ENCODE peak calls at places on chromosomes 7 and 10, in ten cellular contexts. One of them, this sample, is unnamed.

GRCh38 chr10:118922226-118922625 is 107.3 kb upstream of the NANOS1 start:
- DNase-seq in right cardiac atrium: no peak
- DNase-seq in A549: no peak
- DNase-seq in ovary: no peak
- DNase-seq in stomach: no peak
- DNase-seq in CD8-positive, alpha-beta memory T cell: no peak
- DNase-seq in body of pancreas: no peak
- DNase-seq in fibroblast of lung: peak; percentile 5
- DNase-seq in psoas muscle: no peak
- DNase-seq in CD8-positive, alpha-beta T cell: no peak
- DNase-seq in this sample: peak; percentile 33

GRCh38 chr10:120586471-120586872 is 129.4 kb downstream of the PLPP4 start:
- DNase-seq in right cardiac atrium: no peak
- DNase-seq in A549: no peak
- DNase-seq in ovary: no peak
- DNase-seq in stomach: no peak
- DNase-seq in CD8-positive, alpha-beta memory T cell: no peak
- DNase-seq in body of pancreas: no peak
- DNase-seq in fibroblast of lung: peak; percentile 90
- DNase-seq in psoas muscle: no peak
- DNase-seq in CD8-positive, alpha-beta T cell: no peak
- DNase-seq in this sample: no peak

GRCh38 chr10:3754727-3755439 is 30.1 kb downstream of the KLF6 start:
- DNase-seq in right cardiac atrium: no peak
- DNase-seq in A549: peak; percentile 84
- DNase-seq in ovary: no peak
- DNase-seq in stomach: no peak
- DNase-seq in CD8-positive, alpha-beta memory T cell: no peak
- DNase-seq in body of pancreas: no peak
- DNase-seq in fibroblast of lung: peak; percentile 98
- DNase-seq in psoas muscle: no peak
- DNase-seq in CD8-positive, alpha-beta T cell: no peak
- DNase-seq in this sample: no peak

GRCh38 chr7:98229991-98230745 is 18.9 kb downstream of the BHLHA15 start:
- DNase-seq in right cardiac atrium: peak; percentile 50
- DNase-seq in A549: no peak
- DNase-seq in ovary: no peak
- DNase-seq in stomach: no peak
- DNase-seq in CD8-positive, alpha-beta memory T cell: no peak
- DNase-seq in body of pancreas: no peak
- DNase-seq in fibroblast of lung: no peak
- DNase-seq in psoas muscle: peak; percentile 43
- DNase-seq in CD8-positive, alpha-beta T cell: no peak
- DNase-seq in this sample: no peak

GRCh38 chr10:27564381-27564780 is 60.3 kb downstream of the RAB18 start:
- DNase-seq in right cardiac atrium: no peak
- DNase-seq in A549: no peak
- DNase-seq in ovary: no peak
- DNase-seq in stomach: no peak
- DNase-seq in CD8-positive, alpha-beta memory T cell: no peak
- DNase-seq in body of pancreas: no peak
- DNase-seq in fibroblast of lung: no peak
- DNase-seq in psoas muscle: no peak
- DNase-seq in CD8-positive, alpha-beta T cell: no peak
- DNase-seq in this sample: no peak

GRCh38 chr10:77925410-77925794 is 1.2 kb downstream of the DLG5 start:
- DNase-seq in right cardiac atrium: no peak
- DNase-seq in A549: peak; percentile 40
- DNase-seq in ovary: peak; percentile 59
- DNase-seq in stomach: no peak
- DNase-seq in CD8-positive, alpha-beta memory T cell: no peak
- DNase-seq in body of pancreas: peak; percentile 41
- DNase-seq in fibroblast of lung: peak; percentile 45
- DNase-seq in psoas muscle: no peak
- DNase-seq in CD8-positive, alpha-beta T cell: no peak
- DNase-seq in this sample: no peak

GRCh38 chr7:137820156-137820555 is 26.6 kb downstream of the DGKI start:
- DNase-seq in right cardiac atrium: no peak
- DNase-seq in A549: no peak
- DNase-seq in ovary: no peak
- DNase-seq in stomach: no peak
- DNase-seq in CD8-positive, alpha-beta memory T cell: no peak
- DNase-seq in body of pancreas: no peak
- DNase-seq in fibroblast of lung: peak; percentile 60
- DNase-seq in psoas muscle: no peak
- DNase-seq in CD8-positive, alpha-beta T cell: no peak
- DNase-seq in this sample: no peak

GRCh38 chr7:119132439-119132838 is 907.9 kb downstream of the ANKRD7 start:
- DNase-seq in right cardiac atrium: no peak
- DNase-seq in A549: no peak
- DNase-seq in ovary: no peak
- DNase-seq in stomach: no peak
- DNase-seq in CD8-positive, alpha-beta memory T cell: no peak
- DNase-seq in body of pancreas: no peak
- DNase-seq in fibroblast of lung: no peak
- DNase-seq in psoas muscle: no peak
- DNase-seq in CD8-positive, alpha-beta T cell: no peak
- DNase-seq in this sample: no peak

DNA sequence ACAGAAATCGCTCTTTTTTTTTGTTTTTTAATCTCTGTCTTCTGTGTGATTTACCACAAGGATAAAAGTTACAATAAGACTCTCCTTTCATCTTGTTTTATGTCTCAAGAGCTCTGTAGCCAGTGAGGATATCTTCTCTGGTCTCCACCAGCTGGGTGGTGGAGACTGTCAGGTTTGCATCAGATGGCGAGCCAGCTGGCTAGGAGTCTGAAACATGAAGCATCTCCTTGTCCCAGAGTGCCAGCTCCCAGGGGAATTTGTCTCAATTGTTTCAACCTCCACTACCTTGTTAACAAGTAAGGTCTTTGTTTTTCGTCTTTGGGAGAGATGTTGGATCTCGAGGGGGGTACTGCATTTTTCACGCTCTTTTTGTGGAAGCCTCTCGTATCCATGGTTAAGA is 47.3 kb downstream of the FRMPD2 start:
- DNase-seq in right cardiac atrium: no peak
- DNase-seq in A549: no peak
- DNase-seq in ovary: no peak
- DNase-seq in stomach: no peak
- DNase-seq in CD8-positive, alpha-beta memory T cell: no peak
- DNase-seq in body of pancreas: no peak
- DNase-seq in fibroblast of lung: no peak
- DNase-seq in psoas muscle: no peak
- DNase-seq in CD8-positive, alpha-beta T cell: no peak
- DNase-seq in this sample: no peak
- H3K9me3 ChIP-seq in right cardiac atrium: no peaks in the 10 kb centered on the region
- H3K9me3 ChIP-seq in A549: no peaks in the 10 kb centered on the region
- H3K9me3 ChIP-seq in ovary: no peaks in the 10 kb centered on the region
- H3K9me3 ChIP-seq in stomach: no peaks in the 10 kb centered on the region
- H3K9me3 ChIP-seq in CD8-positive, alpha-beta memory T cell: no peaks in the 10 kb centered on the region
- H3K9me3 ChIP-seq in body of pancreas: no peaks in the 10 kb centered on the region
- H3K9me3 ChIP-seq in fibroblast of lung: no peaks in the 10 kb centered on the region
- H3K9me3 ChIP-seq in psoas muscle: no peaks in the 10 kb centered on the region
- H3K9me3 ChIP-seq in CD8-positive, alpha-beta T cell: no peaks in the 10 kb centered on the region
- H3K9me3 ChIP-seq in this sample: no peaks in the 10 kb centered on the region

DNA sequence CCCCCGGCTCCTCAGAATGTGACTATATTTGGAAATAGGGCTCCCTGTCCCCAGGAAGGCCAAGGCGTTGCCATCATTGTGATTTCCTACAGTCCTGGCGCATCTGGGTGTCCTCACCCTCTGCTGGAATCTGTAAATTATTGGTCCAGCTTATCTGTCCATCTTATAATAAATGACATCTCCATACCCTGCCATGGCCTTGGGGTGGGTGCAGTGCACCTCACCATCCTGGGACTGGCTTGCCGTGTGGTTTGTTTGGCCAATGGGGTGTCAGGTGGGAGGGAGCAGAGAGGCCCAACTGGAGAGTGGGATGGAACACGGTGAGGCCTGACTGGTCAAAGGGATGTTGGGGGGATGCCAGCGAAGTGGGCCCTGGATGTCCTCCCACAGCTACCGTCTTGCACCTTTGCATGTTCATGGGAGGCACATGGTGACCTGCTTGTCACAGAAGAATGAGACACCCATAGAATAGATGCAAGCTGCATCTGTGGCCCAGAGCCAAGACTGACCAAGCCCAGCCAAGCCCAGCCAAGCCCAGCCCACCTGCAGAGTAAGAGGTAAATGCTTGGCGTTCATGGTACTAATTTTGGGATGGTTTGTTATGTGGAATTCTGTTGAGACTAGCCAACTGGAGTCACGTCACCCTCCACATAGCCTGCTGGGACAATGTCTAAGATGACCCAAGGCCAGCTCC is 11.1 kb upstream of the LRRC27 start:
- DNase-seq in right cardiac atrium: peak; percentile 41
- DNase-seq in A549: peak; percentile 73
- DNase-seq in ovary: no peak
- DNase-seq in stomach: no peak
- DNase-seq in CD8-positive, alpha-beta memory T cell: no peak
- DNase-seq in body of pancreas: no peak
- DNase-seq in fibroblast of lung: no peak
- DNase-seq in psoas muscle: no peak
- DNase-seq in CD8-positive, alpha-beta T cell: no peak
- DNase-seq in this sample: no peak
- H3K4me3 ChIP-seq in right cardiac atrium: no peak overlapping the region
- H3K4me3 ChIP-seq in A549: peak overlapping the region; percentile 11
- H3K4me3 ChIP-seq in ovary: no peak overlapping the region
- H3K4me3 ChIP-seq in stomach: no peak overlapping the region
- H3K4me3 ChIP-seq in CD8-positive, alpha-beta memory T cell: no peak overlapping the region
- H3K4me3 ChIP-seq in body of pancreas: no peak overlapping the region
- H3K4me3 ChIP-seq in fibroblast of lung: no peak overlapping the region
- H3K4me3 ChIP-seq in psoas muscle: peak overlapping the region; percentile 26
- H3K4me3 ChIP-seq in CD8-positive, alpha-beta T cell: no peak overlapping the region
- H3K4me3 ChIP-seq in this sample: no peak overlapping the region

GRCh38 chr7:139768249-139768824 is 9.5 kb downstream of the HIPK2 start:
- DNase-seq in right cardiac atrium: no peak
- DNase-seq in A549: no peak
- DNase-seq in ovary: no peak
- DNase-seq in stomach: no peak
- DNase-seq in CD8-positive, alpha-beta memory T cell: no peak
- DNase-seq in body of pancreas: no peak
- DNase-seq in fibroblast of lung: no peak
- DNase-seq in psoas muscle: no peak
- DNase-seq in CD8-positive, alpha-beta T cell: no peak
- DNase-seq in this sample: no peak
- H3K4me1 ChIP-seq in right cardiac atrium: peaks cover 32% of the 10 kb centered on the region
- H3K4me1 ChIP-seq in A549: peaks cover 34% of the 10 kb centered on the region
- H3K4me1 ChIP-seq in ovary: peaks cover 1% of the 10 kb centered on the region
- H3K4me1 ChIP-seq in stomach: peaks cover 45% of the 10 kb centered on the region
- H3K4me1 ChIP-seq in CD8-positive, alpha-beta memory T cell: peaks cover 46% of the 10 kb centered on the region
- H3K4me1 ChIP-seq in body of pancreas: peaks cover 60% of the 10 kb centered on the region
- H3K4me1 ChIP-seq in fibroblast of lung: peaks cover 4% of the 10 kb centered on the region
- H3K4me1 ChIP-seq in psoas muscle: peaks cover 83% of the 10 kb centered on the region
- H3K4me1 ChIP-seq in CD8-positive, alpha-beta T cell: peaks cover 40% of the 10 kb centered on the region
- H3K4me1 ChIP-seq in this sample: peaks cover 12% of the 10 kb centered on the region

DNA sequence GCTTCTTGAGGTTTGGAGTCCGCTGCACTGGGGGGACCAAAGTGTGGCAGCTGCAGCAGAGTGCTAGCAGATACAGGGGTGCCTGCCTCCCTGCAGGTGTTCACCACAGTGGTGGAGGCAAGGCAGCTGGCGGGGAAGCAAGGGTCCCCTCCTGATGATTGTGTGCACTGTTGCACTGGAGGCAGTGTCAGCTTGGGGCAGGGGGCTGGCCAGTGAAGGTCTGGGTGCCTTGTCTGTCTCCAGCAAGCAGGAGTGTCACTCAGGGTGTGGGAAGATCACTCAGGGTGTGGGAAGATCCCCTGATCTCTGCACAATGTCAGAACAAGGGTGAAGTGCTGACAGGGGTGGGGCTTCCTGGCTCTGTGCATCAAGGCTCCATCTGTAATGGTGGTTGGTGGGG is 36.3 kb upstream of the PPP1R3A start:
- DNase-seq in right cardiac atrium: no peak
- DNase-seq in A549: no peak
- DNase-seq in ovary: no peak
- DNase-seq in stomach: no peak
- DNase-seq in CD8-positive, alpha-beta memory T cell: no peak
- DNase-seq in body of pancreas: no peak
- DNase-seq in fibroblast of lung: no peak
- DNase-seq in psoas muscle: no peak
- DNase-seq in CD8-positive, alpha-beta T cell: no peak
- DNase-seq in this sample: no peak
- H3K9me3 ChIP-seq in right cardiac atrium: no peaks in the 10 kb centered on the region
- H3K9me3 ChIP-seq in A549: peaks cover 2% of the 10 kb centered on the region
- H3K9me3 ChIP-seq in ovary: no peaks in the 10 kb centered on the region
- H3K9me3 ChIP-seq in stomach: no peaks in the 10 kb centered on the region
- H3K9me3 ChIP-seq in CD8-positive, alpha-beta memory T cell: no peaks in the 10 kb centered on the region
- H3K9me3 ChIP-seq in body of pancreas: peaks cover 4% of the 10 kb centered on the region
- H3K9me3 ChIP-seq in fibroblast of lung: no peaks in the 10 kb centered on the region
- H3K9me3 ChIP-seq in psoas muscle: peaks cover 12% of the 10 kb centered on the region
- H3K9me3 ChIP-seq in CD8-positive, alpha-beta T cell: no peaks in the 10 kb centered on the region
- H3K9me3 ChIP-seq in this sample: peaks cover 21% of the 10 kb centered on the region

DNA sequence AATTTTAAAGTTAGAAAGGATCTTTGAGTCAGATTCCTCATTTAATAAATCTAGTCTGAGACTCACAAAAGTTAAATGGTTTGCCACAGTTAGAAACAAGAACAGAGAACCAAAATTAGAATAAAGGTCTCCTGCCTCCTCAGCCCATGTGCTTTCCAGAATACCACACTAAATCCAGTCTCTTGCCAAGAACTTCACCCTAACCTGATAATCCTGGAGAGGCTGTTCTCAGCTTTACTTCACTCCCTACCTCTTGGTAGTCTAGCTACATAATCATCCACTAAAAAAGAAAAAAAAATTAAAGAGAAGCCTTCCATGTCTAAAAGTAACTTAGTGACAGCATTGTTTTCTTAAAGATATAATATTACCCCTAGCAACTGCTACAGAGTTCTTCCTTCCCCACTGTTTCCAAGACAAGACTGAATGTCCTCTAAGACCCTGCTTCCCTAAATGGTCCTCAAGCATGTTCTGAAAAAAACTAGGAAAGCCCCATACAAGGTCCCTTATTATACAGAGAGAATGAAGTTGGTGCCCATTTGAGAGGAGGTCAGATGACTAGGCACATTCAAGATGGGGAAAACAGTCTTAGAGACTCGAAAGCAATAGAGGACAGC is 56.8 kb downstream of the ZNF438 start:
- DNase-seq in right cardiac atrium: no peak
- DNase-seq in A549: no peak
- DNase-seq in ovary: no peak
- DNase-seq in stomach: no peak
- DNase-seq in CD8-positive, alpha-beta memory T cell: no peak
- DNase-seq in body of pancreas: no peak
- DNase-seq in fibroblast of lung: no peak
- DNase-seq in psoas muscle: no peak
- DNase-seq in CD8-positive, alpha-beta T cell: no peak
- DNase-seq in this sample: no peak
- H3K4me3 ChIP-seq in right cardiac atrium: peak overlapping the region; percentile 23
- H3K4me3 ChIP-seq in A549: no peak overlapping the region
- H3K4me3 ChIP-seq in ovary: no peak overlapping the region
- H3K4me3 ChIP-seq in stomach: no peak overlapping the region
- H3K4me3 ChIP-seq in CD8-positive, alpha-beta memory T cell: no peak overlapping the region
- H3K4me3 ChIP-seq in body of pancreas: no peak overlapping the region
- H3K4me3 ChIP-seq in fibroblast of lung: no peak overlapping the region
- H3K4me3 ChIP-seq in psoas muscle: peak overlapping the region; percentile 59
- H3K4me3 ChIP-seq in CD8-positive, alpha-beta T cell: no peak overlapping the region
- H3K4me3 ChIP-seq in this sample: no peak overlapping the region

This sample was measured in mucosa of descending colon.